ENCODE peak calls at places on chromosome 20, in five cellular contexts. S is ovary, G is adrenal gland, D is PC-3, H is tibial artery. X is an unnamed sample.

GRCh38 chr20:17680836-17681740 is 954 bp downstream of the RRBP1 start:
- DNase-seq in S (peak), G (peak), D (peak), H (peak), X (peak)

GRCh38 chr20:46350201-46350985 is 42.1 kb upstream of the CDH22 start:
- DNase-seq in S (no peak), G (peak), D (peak), H (no peak), X (no peak)

GRCh38 chr20:35146922-35147574 is at the start of gene EDEM2:
- DNase-seq in S (peak), G (peak), D (peak), H (peak), X (peak)

GRCh38 chr20:2470051-2470431 is 548 bp downstream of the SNRPB start:
- DNase-seq in S (no peak), G (peak), D (peak), H (peak), X (no peak)

GRCh38 chr20:33656010-33656782 is 5.9 kb upstream of the C20orf144 start:
- DNase-seq in S (peak), G (peak), D (no peak), H (no peak), X (no peak)

GRCh38 chr20:43969501-43969900 is 54.8 kb downstream of the TOX2 start:
- DNase-seq in S (no peak), G (no peak), D (no peak), H (no peak), X (no peak)

GRCh38 chr20:55586626-55587025 is 418.7 kb downstream of the CBLN4 start:
- DNase-seq in S (no peak), G (no peak), D (no peak), H (no peak), X (no peak)

GRCh38 chr20:8320306-8320705 is 188.2 kb downstream of the PLCB1 start:
- DNase-seq in S (no peak), G (no peak), D (no peak), H (no peak), X (no peak)

GRCh38 chr20:51335329-51335841 is 207.1 kb downstream of the NFATC2 start:
- DNase-seq in S (no peak), G (no peak), D (peak), H (no peak), X (no peak)

GRCh38 chr20:19210426-19211155 is 1.9 kb upstream of the SLC24A3 start:
- DNase-seq in S (peak), G (no peak), D (no peak), H (no peak), X (no peak)

GRCh38 chr20:8242827-8243764 is 111.0 kb downstream of the PLCB1 start:
- DNase-seq in S (no peak), G (no peak), D (no peak), H (no peak), X (peak)

GRCh38 chr20:56859751-56860366 is 230.8 kb downstream of the TFAP2C start:
- DNase-seq in S (no peak), G (no peak), D (no peak), H (no peak), X (no peak)

GRCh38 chr20:33791959-33792597 is 19.1 kb upstream of the CHMP4B start:
- DNase-seq in S (peak), G (peak), D (peak), H (no peak), X (peak)

GRCh38 chr20:48489656-48490055 is 338.1 kb downstream of the PREX1 start:
- DNase-seq in S (no peak), G (no peak), D (no peak), H (no peak), X (no peak)

GRCh38 chr20:32907886-32908285 is 49.2 kb downstream of the EFCAB8 start:
- DNase-seq in S (no peak), G (no peak), D (no peak), H (no peak), X (peak)

GRCh38 chr20:40019510-40019909 is 669.5 kb downstream of the MAFB start:
- DNase-seq in S (no peak), G (no peak), D (no peak), H (no peak), X (no peak)

DNA sequence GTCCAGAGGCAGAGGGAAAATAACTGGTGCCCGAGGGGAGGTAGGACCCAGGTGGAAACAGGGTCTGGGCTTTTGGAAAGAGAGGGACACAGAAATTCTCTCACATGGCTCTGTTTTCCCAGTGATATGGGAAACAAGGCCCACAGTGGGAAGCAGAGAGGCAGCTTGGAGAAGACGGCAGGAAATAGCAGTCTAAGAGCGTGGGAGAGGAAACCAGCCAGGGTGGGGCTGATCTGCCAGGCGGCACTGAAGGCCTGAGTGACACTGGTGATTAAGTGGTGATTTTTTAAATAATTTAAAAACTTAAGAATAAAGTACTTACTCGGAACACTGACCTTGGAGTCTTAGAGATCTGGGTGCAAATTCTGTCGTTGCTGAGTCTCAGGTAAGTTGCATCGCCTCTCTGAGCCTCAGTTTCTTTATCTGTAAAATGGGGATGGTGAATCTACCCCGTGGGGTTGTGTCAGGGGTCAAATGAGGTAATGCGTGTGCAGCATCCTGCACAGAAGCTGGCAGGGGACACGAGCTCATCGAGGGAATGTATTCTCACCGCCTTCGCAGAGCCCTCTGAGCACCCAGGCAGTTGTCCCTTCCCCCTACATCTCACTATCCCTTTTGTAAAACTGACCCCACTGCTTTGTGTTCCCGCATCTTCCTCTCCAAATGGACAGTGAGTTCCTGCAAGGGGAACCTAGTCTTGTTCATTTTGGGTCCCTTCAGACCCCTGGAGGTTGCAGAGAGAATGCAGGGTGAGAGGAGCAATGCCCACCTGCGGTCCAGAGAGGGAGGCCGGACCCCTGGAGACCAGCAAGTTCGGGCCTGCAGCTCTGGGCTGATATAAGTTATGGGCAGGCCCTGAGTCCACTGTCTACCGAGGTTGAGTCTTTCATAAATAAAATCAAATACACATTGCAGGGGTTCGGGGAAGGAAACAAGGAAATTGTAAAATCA is 228.6 kb upstream of the PMEPA1 start:
- DNase-seq in S (no peak), G (no peak), D (no peak), H (no peak), X (no peak)
- TF ChIP-seq CTCF in S (no peak), G (no peak), D (peak), H (no peak), X (no peak)

GRCh38 chr20:11905460-11906150 is 12.1 kb upstream of the BTBD3 start:
- DNase-seq in S (no peak), G (no peak), D (no peak), H (no peak), X (no peak)
- H3K27ac ChIP-seq in S (no peak), G (peak), D (peak), H (no peak), X (no peak)

GRCh38 chr20:62967149-62967501 is 14.6 kb downstream of the SLC17A9 start:
- DNase-seq in S (no peak), G (no peak), D (no peak), H (no peak), X (no peak)

GRCh38 chr20:62969179-62969760 is 16.8 kb downstream of the SLC17A9 start:
- DNase-seq in S (no peak), G (peak), D (no peak), H (no peak), X (no peak)

GRCh38 chr20:62969939-62970306 is 17.4 kb downstream of the SLC17A9 start:
- DNase-seq in S (no peak), G (no peak), D (no peak), H (no peak), X (no peak)

GRCh38 chr20:62967628-62968351 is 15.3 kb downstream of the SLC17A9 start:
- DNase-seq in S (no peak), G (no peak), D (no peak), H (no peak), X (no peak)

DNA sequence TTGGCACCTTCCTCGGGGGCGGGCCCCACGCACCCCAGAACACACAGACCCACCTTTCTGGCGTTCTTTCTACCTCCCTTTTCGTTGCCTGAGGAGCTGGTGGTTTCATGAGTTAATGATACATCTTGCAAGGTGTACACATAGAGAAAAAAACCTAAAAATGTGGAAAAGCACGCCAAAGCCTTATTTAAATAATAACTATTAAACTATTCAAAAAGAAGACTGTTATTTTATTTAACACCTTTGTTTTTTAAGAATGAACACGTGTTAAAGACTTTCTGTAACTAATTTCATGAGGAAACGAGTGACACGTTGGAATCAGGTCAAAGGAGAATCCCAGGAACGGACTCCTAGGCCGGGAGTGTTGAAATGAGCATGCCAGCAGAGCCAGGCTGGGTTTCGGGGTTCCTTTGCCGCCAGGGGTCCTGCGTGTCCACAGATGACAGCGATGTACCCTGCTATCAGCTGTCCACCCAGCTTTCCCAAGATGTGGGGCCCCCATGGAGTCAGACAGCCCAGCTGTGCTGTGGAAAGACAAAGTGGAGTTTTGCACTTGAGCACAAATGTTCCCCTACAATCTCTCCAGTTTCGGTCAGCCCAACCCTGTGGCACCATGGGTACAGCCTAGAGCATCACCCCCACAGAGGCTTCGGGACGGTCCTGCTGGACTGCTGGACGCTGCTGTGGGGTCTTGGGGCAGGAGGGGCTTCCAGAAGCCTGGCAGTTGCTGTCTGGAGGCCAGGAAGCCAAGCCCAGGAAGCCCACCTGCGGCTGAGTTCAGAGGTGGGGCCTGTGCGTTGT is 16.1 kb downstream of the SLC17A9 start:
- DNase-seq in S (no peak), G (no peak), D (no peak), H (no peak), X (no peak)
- TF ChIP-seq CTCF in S (no peak), G (no peak), D (no peak), H (no peak), X (no peak)

DNA sequence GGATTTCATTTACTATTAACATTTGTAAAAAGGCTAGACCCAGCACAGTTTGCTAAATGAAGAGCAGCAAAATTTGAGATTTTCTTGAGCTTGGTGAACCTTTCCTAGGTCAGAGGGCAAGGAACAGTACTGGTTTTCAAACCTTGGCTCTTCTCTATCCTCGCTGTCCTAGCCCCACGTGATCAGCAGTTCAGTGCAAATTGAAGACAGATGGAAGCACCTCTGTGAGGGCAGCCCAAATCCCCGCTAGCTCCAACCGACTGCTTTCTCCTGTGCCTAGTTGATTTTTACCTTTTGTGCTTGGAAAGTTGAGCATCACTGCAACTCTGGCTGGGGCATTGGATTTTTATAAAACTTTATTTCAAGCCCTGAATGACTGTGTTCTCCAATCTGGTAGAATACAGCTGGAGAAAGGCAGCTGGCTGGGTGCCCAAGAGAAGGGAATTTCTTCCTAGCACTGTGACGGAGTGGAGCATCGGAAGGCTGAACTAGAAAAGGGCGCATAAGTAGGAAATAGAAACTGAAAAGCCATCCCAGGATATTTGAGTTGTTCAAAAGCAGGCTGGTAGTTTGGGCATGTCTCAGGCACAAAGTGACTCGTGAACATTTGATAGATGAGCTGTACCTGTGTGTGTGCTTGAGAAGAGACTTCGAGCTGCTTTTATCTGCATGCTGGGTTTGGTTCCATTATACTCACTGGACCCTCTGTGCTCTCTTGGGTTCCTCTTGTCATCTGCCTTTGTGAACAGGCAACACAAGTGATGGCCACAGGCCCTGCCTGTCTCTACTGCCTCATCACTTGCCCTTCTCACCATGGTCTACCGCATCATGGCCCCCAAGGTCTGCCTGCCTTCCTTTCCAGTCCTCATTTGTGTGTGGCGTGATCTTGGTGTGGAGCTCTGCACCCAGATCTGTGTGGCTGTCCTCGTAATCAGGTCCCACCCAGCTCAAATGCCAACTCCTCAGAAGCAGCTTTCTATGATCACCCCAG is 2.3 kb downstream of the RNF114 start:
- DNase-seq in S (peak), G (peak), D (peak), H (peak), X (peak)
- H3K27ac ChIP-seq in S (no peak), G (peak), D (peak), H (no peak), X (no peak)

GRCh38 chr20:3781153-3781910 is at the start of gene SPEF1:
- DNase-seq in S (peak), G (peak), D (peak), H (peak), X (peak)
- TF ChIP-seq CTCF in S (no peak), G (peak), D (peak), H (peak), X (peak)

DNA sequence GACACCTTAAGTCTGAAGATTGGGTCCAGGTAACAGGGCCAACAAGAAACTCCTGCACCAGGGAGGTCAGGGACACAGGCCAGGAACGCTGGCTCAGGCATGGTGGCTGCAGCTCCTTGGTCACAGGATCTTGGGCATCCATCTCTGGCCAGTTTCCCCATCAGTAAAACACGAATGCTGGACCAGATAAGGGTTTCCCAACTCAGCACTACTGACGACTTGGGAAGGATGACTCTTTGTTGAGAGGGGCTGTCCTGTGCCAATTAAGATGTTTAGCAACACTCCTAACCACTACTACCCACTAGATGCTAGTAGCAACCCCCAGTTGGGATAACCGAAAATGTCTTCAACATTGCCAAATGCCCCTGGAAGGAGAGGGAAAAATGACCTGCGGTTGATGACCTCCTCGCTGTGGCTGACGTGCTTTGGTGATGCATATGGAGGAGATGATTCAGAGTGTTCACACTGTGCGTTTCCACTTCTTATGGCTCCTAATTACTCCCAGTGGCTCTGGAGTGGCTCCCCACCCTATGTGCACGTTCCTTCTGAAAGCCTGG is 261.8 kb downstream of the CDH26 start:
- DNase-seq in S (no peak), G (no peak), D (no peak), H (no peak), X (no peak)
- H3K27ac ChIP-seq in S (no peak), G (no peak), D (no peak), H (no peak), X (no peak)